ENCODE peak calls at places on chromosomes 4 and X, in nine cellular contexts. W is activated CD4-positive, alpha-beta memory T cell treated with anti-CD3 and anti-CD28 coated beads, Interleukin-2, amount 10 ng/mL, durations not matched to agents 7 days and 5 days; I is NCI-H1930; T is germinal center; S is tibial artery; P is BJ; G is NCI-H1092 treated with DMSO at 0.1 percent for 48 hours; J is erythroblast; L is heart left ventricle. Q is an unnamed sample.

GRCh38 chr4:79689735-79690134 is 281.7 kb upstream of the GK2 start:
- DNase-seq in T (no peak), I (no peak), P (no peak), J (no peak), L (no peak), W (no peak), S (no peak), G (no peak), Q (no peak)

GRCh38 chr4:47816748-47817147 is 21.1 kb downstream of the CORIN start:
- DNase-seq in P (no peak), L (no peak), I (no peak), J (no peak), S (no peak), T (no peak), G (no peak), W (no peak), Q (no peak)

GRCh38 chrX:112851161-112851779 is 10.6 kb upstream of the AMOT start:
- DNase-seq in S (no peak), T (no peak), I (no peak), G (no peak), W (no peak), L (no peak), P (no peak), J (no peak), Q (no peak)

GRCh38 chr4:14529653-14530052 is 472.6 kb upstream of the CPEB2 start:
- DNase-seq in G (no peak), S (no peak), I (no peak), W (no peak), T (no peak), J (no peak), P (no peak), L (no peak), Q (peak; percentile 15)

GRCh38 chr4:74934822-74935326 is 2.0 kb downstream of the PARM1 start:
- DNase-seq in G (no peak), S (no peak), J (no peak), L (no peak), W (no peak), P (no peak), T (no peak), I (no peak), Q (no peak)

GRCh38 chr4:185307136-185307950 is 88.4 kb downstream of the LRP2BP start:
- DNase-seq in I (no peak), W (no peak), G (no peak), J (no peak), P (no peak), S (no peak), T (no peak), L (no peak), Q (no peak)

GRCh38 chr4:121428721-121429120 is 47.9 kb upstream of the QRFPR start:
- DNase-seq in P (no peak), G (no peak), L (no peak), T (no peak), J (no peak), S (no peak), I (no peak), W (no peak), Q (no peak)

GRCh38 chr4:186169942-186170802 is 21.2 kb upstream of the CYP4V2 start:
- DNase-seq in T (no peak), W (no peak), S (no peak), J (no peak), G (no peak), P (no peak), I (no peak), L (no peak), Q (no peak)

GRCh38 chr4:2484993-2485392 is 16.1 kb downstream of the RNF4 start:
- DNase-seq in L (peak; percentile 85), S (peak; percentile 81), W (peak; percentile 81), G (no peak), J (peak; percentile 38), P (no peak), T (peak; percentile 81), I (no peak), Q (no peak)

GRCh38 chrX:22313757-22314156 is 41.0 kb downstream of the CBLL2 start:
- DNase-seq in J (no peak), L (no peak), W (no peak), T (no peak), G (no peak), P (no peak), S (no peak), I (no peak), Q (no peak)

GRCh38 chrX:70452143-70452733 is 7.6 kb downstream of the DLG3 start:
- DNase-seq in P (no peak), J (peak; percentile 60), L (peak; percentile 46), W (peak; percentile 69), S (peak; percentile 49), T (peak; percentile 60), G (peak; percentile 68), I (no peak), Q (peak; percentile 83)

GRCh38 chrX:45445745-45446412 is 245.2 kb upstream of the DIPK2B start:
- DNase-seq in S (no peak), L (no peak), J (no peak), G (no peak), T (no peak), W (no peak), P (peak; percentile 56), I (no peak), Q (no peak)

GRCh38 chr4:124060261-124060918 is 652.1 kb downstream of the ANKRD50 start:
- DNase-seq in S (peak; percentile 80), G (no peak), W (no peak), L (peak; percentile 68), I (no peak), T (no peak), J (no peak), P (peak; percentile 44), Q (no peak)

GRCh38 chr4:154292589-154292988 is 199.0 kb downstream of the DCHS2 start:
- DNase-seq in G (no peak), J (no peak), L (no peak), S (no peak), W (no peak), T (no peak), P (no peak), I (no peak), Q (no peak)

GRCh38 chr4:8148159-8148558 is 10.5 kb downstream of the ABLIM2 start:
- DNase-seq in L (no peak), W (no peak), S (no peak), G (no peak), T (no peak), I (no peak), P (no peak), J (no peak), Q (no peak)

GRCh38 chr4:11954093-11954492 is 525.4 kb upstream of the HS3ST1 start:
- DNase-seq in G (peak; percentile 10), L (no peak), P (no peak), W (no peak), T (no peak), I (no peak), J (no peak), S (no peak), Q (peak; percentile 4)

GRCh38 chr4:77820836-77821561 is 1.8 kb upstream of the CNOT6L start:
- DNase-seq in I (no peak), W (no peak), G (no peak), T (peak; percentile 26), L (no peak), P (no peak), J (peak; percentile 72), S (no peak), Q (no peak)

GRCh38 chr4:108794136-108794535 is 31.3 kb upstream of the ETNPPL start:
- DNase-seq in T (no peak), I (no peak), G (no peak), W (no peak), S (no peak), P (no peak), J (no peak), L (no peak), Q (no peak)

GRCh38 chr4:15186826-15187225 is 184.5 kb downstream of the CPEB2 start:
- DNase-seq in L (no peak), P (no peak), G (no peak), W (no peak), J (no peak), I (no peak), S (no peak), T (no peak), Q (no peak)

GRCh38 chr4:8344387-8344786 is 74.8 kb downstream of the HTRA3 start:
- DNase-seq in W (no peak), P (no peak), J (no peak), T (no peak), L (no peak), S (no peak), I (no peak), G (no peak), Q (no peak)

GRCh38 chrX:136268051-136269048 is 17.1 kb upstream of the MAP7D3 start:
- DNase-seq in J (peak; percentile 29), L (peak; percentile 25), I (peak; percentile 22), S (peak; percentile 34), W (peak; percentile 51), G (peak; percentile 42), P (no peak), T (peak; percentile 7), Q (peak; percentile 2)

GRCh38 chrX:109270580-109271484 is 211.1 kb downstream of the GUCY2F start:
- DNase-seq in W (peak; percentile 15), J (no peak), I (no peak), S (no peak), G (no peak), T (no peak), P (no peak), L (no peak), Q (no peak)

GRCh38 chr4:111632752-111633151 is 512.5 kb upstream of the FAM241A start:
- DNase-seq in G (no peak), L (no peak), P (no peak), J (no peak), S (no peak), I (no peak), W (no peak), T (no peak), Q (no peak)

GRCh38 chr4:156329779-156330178 is 376.1 kb upstream of the CTSO start:
- DNase-seq in G (no peak), P (no peak), W (no peak), J (no peak), I (no peak), S (no peak), L (no peak), T (no peak), Q (no peak)

GRCh38 chr4:95165926-95166524 is 382.7 kb downstream of the UNC5C start:
- DNase-seq in I (peak; percentile 57), P (no peak), G (peak; percentile 67), T (peak; percentile 30), S (no peak), W (peak; percentile 29), L (peak; percentile 20), J (peak; percentile 59), Q (peak; percentile 85)

GRCh38 chrX:74297766-74298165 is 6.2 kb upstream of the ZCCHC13 start:
- DNase-seq in P (no peak), L (no peak), J (no peak), G (no peak), W (peak; percentile 20), I (no peak), S (no peak), T (no peak), Q (no peak)

GRCh38 chr4:152114562-152114961 is 353.8 kb upstream of the GATB start:
- DNase-seq in T (no peak), G (no peak), J (no peak), P (no peak), W (no peak), I (no peak), S (no peak), L (no peak), Q (no peak)

GRCh38 chrX:54808109-54808604 is 612 bp downstream of the MAGED2 start:
- DNase-seq in L (peak; percentile 83), J (peak; percentile 70), W (no peak), S (peak; percentile 75), P (no peak), T (no peak), I (peak; percentile 73), G (peak; percentile 90), Q (peak; percentile 68)

GRCh38 chr4:56181140-56181950 is 205.9 kb downstream of the AASDH start:
- DNase-seq in I (no peak), G (no peak), L (no peak), P (no peak), W (peak; percentile 24), T (no peak), S (no peak), J (no peak), Q (peak; percentile 21)

GRCh38 chrX:71366674-71367256 is 608 bp downstream of the TAF1 start:
- DNase-seq in I (no peak), P (no peak), S (peak; percentile 19), W (peak; percentile 21), J (peak; percentile 52), T (peak; percentile 16), G (no peak), L (peak; percentile 15), Q (no peak)

GRCh38 chr4:124304936-124305335 is 407.6 kb downstream of the ANKRD50 start:
- DNase-seq in J (no peak), S (peak; percentile 32), L (no peak), W (no peak), P (no peak), G (no peak), I (no peak), T (no peak), Q (no peak)